ENCODE peak calls at places on chromosomes 5 and 9, in seven cellular contexts. P is CD8-positive, alpha-beta T cell; B is colonic mucosa; V is right atrium auricular region; G is cardiac muscle cell; N is tibial artery; Y is PC-3. H is an unnamed sample. For H3K4me1 and H3K27me3, the result is how much of the 10 kb centered on the place peaks cover.

GRCh38 chr9:27086818-27087680 is 22.0 kb upstream of the TEK start:
- DNase-seq in P (no peak), N (no peak), Y (peak), G (peak), B (no peak), V (no peak), H (no peak)

GRCh38 chr5:14599717-14600116 is 18.1 kb downstream of the OTULINL start:
- DNase-seq in Y (no peak), P (no peak), N (no peak), V (no peak), B (no peak), G (no peak), H (no peak)

GRCh38 chr9:69171049-69171448 is 3.0 kb upstream of the TJP2 start:
- DNase-seq in P (no peak), N (no peak), G (peak), V (peak), Y (peak), B (no peak), H (no peak)

GRCh38 chr5:69288069-69288468 is 44.5 kb downstream of the CCDC125 start:
- DNase-seq in V (no peak), B (no peak), Y (no peak), P (no peak), G (no peak), N (no peak), H (no peak)

GRCh38 chr9:122051401-122052346 is 41.4 kb downstream of the TTLL11 start:
- DNase-seq in Y (no peak), P (no peak), N (no peak), G (peak), V (no peak), B (no peak), H (no peak)

GRCh38 chr9:129333613-129333960 is 155.5 kb upstream of the IER5L start:
- DNase-seq in N (no peak), V (no peak), P (no peak), Y (peak), G (no peak), B (no peak), H (peak)

GRCh38 chr9:115531410-115532130 is 413.6 kb upstream of the TNC start:
- DNase-seq in N (no peak), B (no peak), V (no peak), Y (no peak), P (no peak), G (peak), H (no peak)

GRCh38 chr9:129027224-129027684 is 877 bp downstream of the SH3GLB2 start:
- DNase-seq in B (peak), N (no peak), P (no peak), G (no peak), V (no peak), Y (no peak), H (no peak)

GRCh38 chr9:20022410-20022809 is 233.6 kb upstream of the SLC24A2 start:
- DNase-seq in P (no peak), B (no peak), Y (peak), G (peak), N (no peak), V (no peak), H (no peak)

GRCh38 chr5:37730896-37731455 is 108.9 kb downstream of the GDNF start:
- DNase-seq in V (no peak), P (no peak), Y (no peak), B (no peak), N (no peak), G (no peak), H (no peak)

GRCh38 chr5:83567741-83568530 is 96.4 kb downstream of the VCAN start:
- DNase-seq in N (no peak), Y (peak), B (no peak), V (no peak), P (no peak), G (peak), H (no peak)

GRCh38 chr9:35729101-35729500 is 2.9 kb downstream of the TLN1 start:
- DNase-seq in G (no peak), Y (no peak), V (no peak), P (no peak), B (no peak), N (no peak), H (no peak)
- H3K4me3 ChIP-seq in G (peak), Y (peak), V (peak), P (no peak), B (peak), N (peak), H (peak)

GRCh38 chr5:124901081-124901480 is 154.6 kb upstream of the ZNF608 start:
- DNase-seq in G (no peak), N (no peak), Y (no peak), V (no peak), P (no peak), B (no peak), H (no peak)
- H3K4me1 ChIP-seq in G (under half), N (under half), Y (under half), V (under half), P (under half), B (under half), H (under half)

DNA sequence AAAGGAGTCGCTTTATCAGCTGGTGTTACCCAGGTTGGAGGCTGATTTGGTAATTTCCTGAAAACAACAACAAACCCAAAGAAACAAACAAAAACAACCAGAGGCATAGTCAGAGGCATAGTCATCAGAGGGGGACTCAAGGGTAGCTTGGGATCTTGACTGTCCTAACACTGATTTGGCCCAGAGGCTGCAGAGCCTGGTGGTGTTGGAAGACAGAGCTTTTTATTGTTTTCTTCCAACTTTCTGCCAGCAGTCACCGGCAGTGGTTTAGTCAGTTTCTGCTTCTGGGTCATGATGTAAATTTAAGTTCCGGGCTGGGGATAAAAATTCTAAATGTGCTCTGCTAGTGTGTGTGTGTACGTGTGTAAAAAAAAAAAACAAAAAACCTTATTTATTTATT is 23.5 kb upstream of the NKX2-5 start:
- DNase-seq in B (no peak), V (no peak), G (no peak), P (no peak), N (no peak), Y (no peak), H (no peak)
- H3K27me3 ChIP-seq in B (under half), V (under half), G (under half), P (under half), N (under half), Y (half or more), H (under half)

GRCh38 chr5:150598821-150599273 is 41.6 kb upstream of the SYNPO start:
- DNase-seq in B (no peak), N (no peak), Y (no peak), P (no peak), G (no peak), V (no peak), H (peak)

GRCh38 chr5:150596313-150596712 is 44.1 kb upstream of the SYNPO start:
- DNase-seq in P (no peak), N (no peak), B (no peak), G (peak), Y (no peak), V (no peak), H (peak)

GRCh38 chr5:150595466-150596031 is 44.9 kb upstream of the SYNPO start:
- DNase-seq in B (no peak), G (peak), N (no peak), V (no peak), Y (no peak), P (no peak), H (peak)

GRCh38 chr5:150598046-150598445 is 42.4 kb upstream of the SYNPO start:
- DNase-seq in V (no peak), Y (no peak), G (no peak), B (no peak), P (no peak), N (no peak), H (peak)

DNA sequence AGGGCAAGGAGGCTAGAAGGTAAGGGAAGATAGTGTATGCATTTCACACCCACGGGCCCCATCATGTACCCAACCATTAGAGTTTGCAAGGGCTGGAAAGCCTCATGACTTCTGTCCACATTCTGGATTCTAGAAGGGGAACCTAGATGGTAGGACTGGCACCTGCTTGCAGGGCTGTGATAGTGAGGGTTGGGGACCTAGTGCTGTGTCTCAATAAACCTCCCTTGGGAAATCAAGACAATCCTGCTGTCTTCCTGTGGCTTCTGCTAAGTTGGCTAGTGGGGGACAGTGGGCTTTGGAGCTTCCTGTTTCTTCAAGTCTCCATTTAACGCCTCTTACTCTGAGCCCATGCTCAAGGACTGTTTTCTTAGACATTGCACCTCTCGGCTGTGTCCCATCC is 43.6 kb upstream of the SYNPO start:
- DNase-seq in B (no peak), V (no peak), P (no peak), N (no peak), G (no peak), Y (no peak), H (peak)
- H3K4me3 ChIP-seq in B (no peak), V (no peak), P (no peak), N (no peak), G (no peak), Y (no peak), H (no peak)

GRCh38 chr5:112419050-112419595 is at the start of gene EPB41L4A:
- DNase-seq in V (no peak), P (no peak), Y (no peak), G (peak), B (peak), N (no peak), H (peak)
- H3K4me1 ChIP-seq in V (under half), P (under half), Y (under half), G (under half), B (under half), N (under half), H (under half)

DNA sequence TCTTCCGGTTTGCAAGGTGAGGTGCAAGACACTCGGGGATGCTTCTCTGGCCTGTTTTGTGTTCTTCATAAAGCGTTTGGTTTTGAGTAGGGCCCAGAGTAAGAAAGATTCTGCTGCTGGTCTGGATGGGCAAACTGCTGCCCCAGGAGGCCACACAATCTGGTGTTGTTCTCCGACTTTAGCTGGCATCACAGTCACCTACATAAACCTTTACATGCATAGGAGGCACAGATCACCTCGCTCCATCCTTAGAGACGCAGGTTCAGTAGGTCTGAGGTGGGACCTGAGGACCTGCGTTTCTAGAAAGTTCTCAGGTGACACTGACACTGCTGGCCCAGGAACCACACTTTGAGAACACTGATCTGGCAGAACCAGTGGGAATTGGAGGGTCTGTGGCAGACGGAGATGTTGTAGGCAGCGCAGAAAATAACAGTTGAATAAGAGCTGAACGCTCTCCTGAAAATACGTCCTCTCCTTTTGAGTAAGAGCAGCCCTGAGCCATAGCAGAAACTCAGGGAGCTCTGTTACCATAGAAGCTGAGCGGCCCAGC is 3.9 kb upstream of the SLC6A3 start:
- DNase-seq in B (no peak), P (no peak), N (no peak), G (no peak), Y (no peak), V (no peak), H (no peak)
- H3K27me3 ChIP-seq in B (under half), P (under half), N (under half), G (half or more), Y (under half), V (under half), H (under half)

DNA sequence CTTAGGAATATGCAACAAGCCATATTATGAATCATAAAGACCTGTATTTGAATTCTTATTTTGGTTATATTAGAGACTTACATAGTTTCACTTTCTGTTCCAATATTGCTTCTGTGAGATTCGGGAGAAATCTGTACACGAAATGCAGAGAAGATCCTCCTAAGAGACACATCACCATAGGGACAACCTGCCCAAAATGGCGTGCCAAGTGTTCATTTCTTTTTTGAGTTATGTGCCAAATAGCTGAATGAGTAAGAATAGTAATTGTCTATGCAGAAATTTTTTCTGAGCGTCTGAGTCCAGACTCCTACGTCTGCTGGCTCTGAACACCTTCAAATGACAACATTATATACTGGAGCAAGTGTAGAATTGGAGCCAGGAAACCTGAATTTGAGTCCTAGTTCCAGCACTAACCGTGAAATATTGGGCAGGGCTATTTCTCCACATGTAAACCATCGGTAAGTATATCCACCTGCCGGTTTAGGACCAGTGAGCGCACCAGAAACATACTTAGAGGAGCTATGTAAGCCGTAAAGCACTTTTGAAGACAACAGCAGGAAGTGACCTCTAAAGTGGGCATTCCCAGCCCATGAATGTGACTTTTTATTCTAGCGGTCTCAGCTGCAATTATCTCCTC is 163.9 kb upstream of the DMRT1 start:
- DNase-seq in G (no peak), V (no peak), B (no peak), N (no peak), Y (no peak), P (no peak), H (no peak)
- H3K4me3 ChIP-seq in G (no peak), V (peak), B (peak), N (peak), Y (no peak), P (peak), H (peak)

GRCh38 chr5:119363271-119363670 is 7.5 kb downstream of the TNFAIP8 start:
- DNase-seq in B (no peak), Y (no peak), N (no peak), V (no peak), P (no peak), G (no peak), H (no peak)
- H3K4me1 ChIP-seq in B (under half), Y (half or more), N (half or more), V (under half), P (half or more), G (under half), H (under half)

H was measured in aorta.